ENCODE peak calls at places on chromosomes 2 and 18, in nine cellular contexts. I is A549, U is nephron progenitor cell, D is tibial nerve, B is keratinocyte, Y is RWPE1, P is cardiac muscle cell, G is Peyer's patch, J is left lung. N is an unnamed sample.

GRCh38 chr2:25380586-25381360 is 39.0 kb upstream of the DNMT3A start:
- DNase-seq in B (no peak), J (no peak), U (no peak), D (no peak), G (no peak), I (no peak), Y (no peak), P (no peak), N (peak)

GRCh38 chr2:58512878-58513277 is 271.8 kb upstream of the FANCL start:
- DNase-seq in Y (no peak), P (no peak), I (no peak), J (no peak), U (no peak), G (no peak), D (no peak), B (no peak), N (no peak)

GRCh38 chr18:59737776-59738295 is 40.6 kb upstream of the CCBE1 start:
- DNase-seq in U (no peak), I (no peak), P (no peak), J (no peak), Y (no peak), D (no peak), G (no peak), B (no peak), N (no peak)

GRCh38 chr2:184125867-184126266 is 472.5 kb upstream of the ZNF804A start:
- DNase-seq in Y (no peak), G (no peak), D (no peak), B (no peak), J (no peak), P (no peak), U (no peak), I (no peak), N (no peak)

GRCh38 chr2:113973856-113974255 is 84.0 kb downstream of the ACTR3 start:
- DNase-seq in U (no peak), Y (no peak), B (no peak), J (no peak), G (no peak), I (no peak), P (no peak), D (no peak), N (no peak)

GRCh38 chr2:46850742-46851141 is 64.9 kb downstream of the MCFD2 start:
- DNase-seq in Y (peak), P (peak), I (peak), D (no peak), U (no peak), B (peak), J (no peak), G (peak), N (no peak)

GRCh38 chr2:219675206-219675605 is 47.8 kb downstream of the SLC4A3 start:
- DNase-seq in D (no peak), J (no peak), P (no peak), U (no peak), G (no peak), B (no peak), Y (no peak), I (no peak), N (no peak)

GRCh38 chr2:15481000-15481399 is 80.1 kb downstream of the NBAS start:
- DNase-seq in I (no peak), D (no peak), B (no peak), U (no peak), Y (no peak), G (no peak), J (no peak), P (no peak), N (no peak)

GRCh38 chr2:10234409-10235094 is 68.2 kb upstream of the HPCAL1 start:
- DNase-seq in J (peak), P (peak), G (peak), Y (no peak), D (no peak), I (no peak), U (no peak), B (no peak), N (no peak)

GRCh38 chr2:118763797-118764196 is 83.7 kb downstream of the EN1 start:
- DNase-seq in P (peak), G (no peak), I (peak), Y (peak), B (no peak), U (no peak), J (no peak), D (no peak), N (no peak)

GRCh38 chr2:190759749-190760213 is 110.9 kb downstream of the NAB1 start:
- DNase-seq in G (no peak), D (no peak), I (peak), U (no peak), B (no peak), P (peak), J (no peak), Y (peak), N (no peak)

GRCh38 chr2:182824759-182825143 is 41.7 kb downstream of the FRZB start:
- DNase-seq in B (no peak), I (no peak), U (no peak), J (no peak), Y (no peak), G (no peak), D (no peak), P (no peak), N (no peak)

GRCh38 chr2:191265311-191266170 is 20.3 kb downstream of the MYO1B start:
- DNase-seq in G (no peak), U (no peak), I (no peak), Y (no peak), J (no peak), P (peak), B (no peak), D (no peak), N (no peak)

GRCh38 chr2:138182276-138182675 is 218.0 kb downstream of the HNMT start:
- DNase-seq in J (no peak), U (no peak), G (no peak), I (no peak), P (no peak), Y (no peak), B (no peak), D (no peak), N (no peak)

GRCh38 chr2:186518291-186518690 is 32.2 kb downstream of the ZC3H15 start:
- DNase-seq in G (no peak), P (no peak), U (no peak), D (no peak), Y (no peak), I (no peak), J (no peak), B (no peak), N (no peak)

GRCh38 chr18:58726671-58727070 is 55.4 kb downstream of the MALT1 start:
- DNase-seq in P (no peak), G (no peak), B (no peak), I (no peak), D (no peak), Y (no peak), J (no peak), U (no peak), N (no peak)

GRCh38 chr2:152826880-152827279 is 108.5 kb downstream of the ARL6IP6 start:
- DNase-seq in D (no peak), P (no peak), I (peak), J (no peak), G (no peak), U (no peak), Y (no peak), B (no peak), N (no peak)

GRCh38 chr2:156333951-156334495 is 1.5 kb upstream of the NR4A2 start:
- DNase-seq in B (no peak), I (peak), J (peak), P (no peak), Y (peak), U (peak), G (peak), D (peak), N (peak)

GRCh38 chr2:235849489-235849888 is 318.7 kb downstream of the GBX2 start:
- DNase-seq in J (no peak), G (no peak), B (no peak), U (no peak), P (no peak), Y (no peak), I (no peak), D (no peak), N (no peak)

GRCh38 chr2:109125595-109126500 is 3.2 kb upstream of the SH3RF3 start:
- DNase-seq in D (no peak), I (peak), G (no peak), B (peak), P (peak), U (no peak), Y (peak), J (no peak), N (no peak)

GRCh38 chr18:7641813-7642212 is 74.7 kb downstream of the PTPRM start:
- DNase-seq in D (no peak), U (no peak), I (no peak), B (no peak), P (no peak), G (no peak), Y (no peak), J (no peak), N (no peak)

GRCh38 chr18:11034816-11035215 is 114.6 kb downstream of the PIEZO2 start:
- DNase-seq in P (peak), I (no peak), B (no peak), Y (no peak), D (no peak), J (no peak), U (no peak), G (no peak), N (no peak)

GRCh38 chr2:180675170-180675569 is 305.2 kb upstream of the UBE2E3 start:
- DNase-seq in G (no peak), B (no peak), D (no peak), I (no peak), P (no peak), J (no peak), U (no peak), Y (peak), N (no peak)

GRCh38 chr18:61785588-61785987 is 107.2 kb downstream of the RNF152 start:
- DNase-seq in J (no peak), B (no peak), I (no peak), G (no peak), D (no peak), Y (no peak), P (peak), U (no peak), N (no peak)

GRCh38 chr18:7259482-7259881 is 28.6 kb downstream of the LRRC30 start:
- DNase-seq in U (no peak), I (no peak), D (no peak), G (no peak), Y (no peak), B (no peak), J (no peak), P (no peak), N (no peak)

GRCh38 chr2:229297284-229297683 is 26.2 kb upstream of the PID1 start:
- DNase-seq in B (no peak), I (no peak), U (no peak), J (no peak), G (no peak), P (peak), D (no peak), Y (no peak), N (no peak)

GRCh38 chr2:15225131-15225530 is 336.0 kb downstream of the NBAS start:
- DNase-seq in J (no peak), I (no peak), B (no peak), Y (no peak), U (no peak), G (no peak), P (no peak), D (no peak), N (no peak)

GRCh38 chr18:25726278-25726677 is 364.1 kb downstream of the SS18 start:
- DNase-seq in Y (no peak), P (peak), J (no peak), B (no peak), U (peak), D (no peak), I (no peak), G (no peak), N (no peak)

GRCh38 chr2:204170419-204170818 is 233.9 kb downstream of the ICOS start:
- DNase-seq in I (no peak), P (no peak), B (no peak), G (no peak), J (no peak), Y (no peak), U (no peak), D (no peak), N (no peak)

GRCh38 chr2:120660771-120661459 is 74.8 kb upstream of the GLI2 start:
- DNase-seq in Y (no peak), B (no peak), J (no peak), I (no peak), P (peak), D (no peak), U (no peak), G (no peak), N (no peak)

GRCh38 chr2:49335546-49335945 is 181.2 kb upstream of the FSHR start:
- DNase-seq in P (no peak), B (no peak), I (no peak), G (no peak), Y (no peak), U (no peak), J (no peak), D (no peak), N (no peak)

GRCh38 chr2:30862054-30862651 is 54.9 kb upstream of the CAPN13 start:
- DNase-seq in J (no peak), P (peak), D (no peak), U (peak), Y (peak), B (no peak), I (peak), G (no peak), N (no peak)

GRCh38 chr2:210072922-210073509 is 70.6 kb downstream of the RPE start:
- DNase-seq in Y (peak), I (peak), U (no peak), P (peak), D (no peak), G (no peak), B (no peak), J (no peak), N (no peak)

GRCh38 chr18:67367540-67367939 is 149.0 kb downstream of the DSEL start:
- DNase-seq in B (peak), P (no peak), I (no peak), Y (no peak), D (no peak), G (no peak), J (no peak), U (no peak), N (no peak)

GRCh38 chr2:11746807-11747459 is 501 bp downstream of the LPIN1 start:
- DNase-seq in Y (peak), D (no peak), B (no peak), I (peak), G (peak), J (no peak), P (peak), U (no peak), N (no peak)

GRCh38 chr2:40038646-40039045 is 259.6 kb upstream of the THUMPD2 start:
- DNase-seq in J (no peak), G (no peak), B (no peak), U (no peak), I (no peak), P (no peak), Y (no peak), D (no peak), N (no peak)

GRCh38 chr2:238509151-238509820 is 82.6 kb downstream of the ASB1 start:
- DNase-seq in G (peak), D (no peak), P (peak), U (no peak), I (no peak), B (no peak), J (no peak), Y (no peak), N (no peak)

DNA sequence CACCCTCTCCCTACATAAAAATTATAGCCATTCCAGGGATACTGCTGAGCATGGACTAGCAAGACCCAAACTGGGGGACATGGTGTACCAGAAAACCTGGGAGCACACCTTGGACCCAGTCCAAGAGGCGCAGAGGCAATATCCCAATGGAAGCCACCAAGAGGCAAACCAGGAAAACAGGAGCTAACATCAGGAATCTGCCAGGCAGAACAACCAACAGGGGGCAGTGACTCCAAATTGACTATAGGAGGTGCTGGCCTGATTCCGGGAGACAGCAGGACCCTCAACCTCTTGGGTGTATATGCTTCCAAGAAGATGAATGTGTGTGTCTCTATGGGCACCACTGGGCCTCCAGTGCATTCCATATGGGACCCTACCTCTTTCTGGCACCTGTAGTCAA is 172.7 kb upstream of the ARL4C start:
- DNase-seq in D (no peak), I (no peak), P (no peak), Y (no peak), J (no peak), B (no peak), U (no peak), G (no peak), N (no peak)
- TF ChIP-seq CTCF in D (no peak), I (peak), P (peak), Y (no peak), J (no peak), B (peak), U (no peak), G (no peak), N (no peak)

GRCh38 chr2:71498261-71498701 is 44.9 kb downstream of the DYSF start:
- DNase-seq in I (peak), G (no peak), B (peak), Y (peak), D (no peak), U (no peak), P (peak), J (no peak), N (no peak)

GRCh38 chr2:71496156-71496770 is 42.9 kb downstream of the DYSF start:
- DNase-seq in G (no peak), P (no peak), Y (no peak), U (no peak), B (no peak), I (no peak), D (no peak), J (no peak), N (no peak)

GRCh38 chr2:71492112-71492511 is 38.8 kb downstream of the DYSF start:
- DNase-seq in J (no peak), B (no peak), P (peak), I (no peak), Y (no peak), D (no peak), U (no peak), G (no peak), N (no peak)

GRCh38 chr2:71494091-71494490 is 40.7 kb downstream of the DYSF start:
- DNase-seq in B (no peak), Y (no peak), I (no peak), D (no peak), G (no peak), P (no peak), J (no peak), U (no peak), N (no peak)

GRCh38 chr2:71494523-71495155 is 41.3 kb downstream of the DYSF start:
- DNase-seq in I (no peak), B (peak), P (no peak), Y (no peak), G (no peak), U (no peak), J (no peak), D (no peak), N (no peak)
- TF ChIP-seq CTCF in I (no peak), B (no peak), P (no peak), Y (no peak), G (no peak), U (no peak), J (no peak), D (no peak), N (no peak)

GRCh38 chr2:169393068-169393590 is 30.8 kb upstream of the LRP2 start:
- DNase-seq in P (no peak), Y (peak), G (no peak), I (no peak), J (no peak), D (no peak), U (no peak), B (no peak), N (no peak)

GRCh38 chr2:169391236-169391635 is 28.9 kb upstream of the LRP2 start:
- DNase-seq in D (no peak), P (no peak), G (no peak), U (no peak), J (no peak), Y (no peak), I (no peak), B (no peak), N (no peak)

GRCh38 chr2:169397697-169398096 is 35.4 kb upstream of the LRP2 start:
- DNase-seq in B (no peak), P (peak), J (no peak), Y (peak), G (no peak), U (no peak), I (peak), D (no peak), N (no peak)

DNA sequence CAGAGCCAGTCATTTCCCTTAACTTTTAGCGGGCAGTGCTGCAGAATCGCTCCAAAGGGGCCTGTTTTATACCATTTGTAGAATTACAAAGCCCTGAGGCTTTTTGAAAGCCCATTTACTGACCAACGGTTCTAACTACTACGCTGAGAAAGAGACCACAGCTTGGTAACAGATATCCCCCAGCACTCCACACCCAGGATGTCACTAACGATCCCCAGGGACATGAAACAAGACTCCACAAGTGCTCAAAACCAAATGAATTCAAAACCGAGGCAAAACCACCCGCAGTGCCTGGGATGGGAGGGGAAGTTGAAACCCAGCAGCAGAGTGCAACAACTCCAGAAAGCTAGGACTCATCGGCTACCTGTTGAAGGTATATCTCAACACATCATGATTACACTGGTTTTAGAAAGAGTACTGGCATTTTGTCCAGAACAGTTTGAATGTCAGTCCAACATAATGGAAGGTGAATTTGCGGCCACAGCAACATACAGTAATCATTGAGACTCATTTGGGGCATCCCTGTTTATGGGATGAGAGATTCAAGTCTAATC is 33.6 kb upstream of the LRP2 start:
- DNase-seq in B (no peak), Y (no peak), J (no peak), G (no peak), D (no peak), I (no peak), U (no peak), P (no peak), N (no peak)
- TF ChIP-seq CTCF in B (no peak), Y (no peak), J (no peak), G (no peak), D (no peak), I (no peak), U (no peak), P (no peak), N (no peak)

GRCh38 chr18:4017479-4017878 is 437.6 kb downstream of the DLGAP1 start:
- DNase-seq in I (peak), U (no peak), J (no peak), P (no peak), B (no peak), G (no peak), D (no peak), Y (peak), N (no peak)
- TF ChIP-seq CTCF in I (peak), U (peak), J (no peak), P (no peak), B (no peak), G (no peak), D (no peak), Y (no peak), N (no peak)

GRCh38 chr2:206305523-206306245 is 31.2 kb downstream of the ZDBF2 start:
- DNase-seq in U (no peak), B (no peak), J (no peak), P (no peak), G (no peak), D (no peak), I (no peak), Y (no peak), N (no peak)

GRCh38 chr2:206316141-206316540 is 41.7 kb downstream of the ZDBF2 start:
- DNase-seq in P (no peak), J (no peak), U (no peak), G (no peak), Y (no peak), D (no peak), B (no peak), I (no peak), N (no peak)

GRCh38 chr2:206311026-206311425 is 36.6 kb downstream of the ZDBF2 start:
- DNase-seq in P (peak), J (no peak), I (no peak), D (no peak), G (no peak), U (no peak), Y (no peak), B (no peak), N (no peak)
- TF ChIP-seq CTCF in P (no peak), J (no peak), I (no peak), D (no peak), G (no peak), U (no peak), Y (no peak), B (no peak), N (no peak)

DNA sequence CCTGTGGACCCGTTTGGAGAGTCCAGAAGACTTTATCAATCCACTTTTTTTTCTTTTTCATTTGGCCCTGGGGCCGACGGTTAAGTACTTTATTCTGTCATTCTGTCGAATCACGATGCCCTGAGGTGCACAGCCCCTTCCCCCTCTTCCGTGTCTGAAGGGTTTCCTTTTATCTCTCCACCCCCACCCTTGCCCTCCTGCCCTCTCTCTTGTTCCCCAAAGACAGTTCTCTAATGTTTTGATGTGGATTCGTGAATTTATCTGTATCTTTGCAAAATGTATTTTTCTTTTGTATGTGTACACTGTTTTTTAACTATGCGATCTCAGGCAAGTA is 1.7 kb upstream of the CASP8 start:
- DNase-seq in D (no peak), P (no peak), I (no peak), B (no peak), Y (no peak), U (no peak), G (no peak), J (no peak), N (no peak)
- TF ChIP-seq CTCF in D (no peak), P (peak), I (no peak), B (no peak), Y (no peak), U (no peak), G (no peak), J (no peak), N (no peak)